ENCODE peak calls at places on chromosomes 2 and 18, in ten cellular contexts. Z, Y, M, O, E, U, W, R, S and L are unnamed samples.

GRCh38 chr2:58649746-58650145 is 408.6 kb upstream of the FANCL start:
- DNase-seq in Z (no peak), Y (no peak), M (no peak), O (no peak), E (no peak), U (no peak), W (no peak), R (no peak), S (no peak), L (no peak)

GRCh38 chr2:62071126-62071598 is 124.8 kb upstream of the B3GNT2 start:
- DNase-seq in Z (peak), Y (no peak), M (no peak), O (no peak), E (no peak), U (no peak), W (no peak), R (no peak), S (no peak), L (no peak)

GRCh38 chr2:84782717-84783442 is 98.0 kb downstream of the TRABD2A start:
- DNase-seq in Z (no peak), Y (no peak), M (no peak), O (no peak), E (no peak), U (no peak), W (no peak), R (no peak), S (no peak), L (no peak)

GRCh38 chr2:96273763-96274162 is 7.7 kb downstream of the CIAO1 start:
- DNase-seq in Z (no peak), Y (no peak), M (no peak), O (no peak), E (no peak), U (no peak), W (no peak), R (no peak), S (no peak), L (no peak)

GRCh38 chr2:41947701-41948396 is 100.0 kb upstream of the PKDCC start:
- DNase-seq in Z (no peak), Y (no peak), M (no peak), O (no peak), E (no peak), U (peak), W (peak), R (no peak), S (no peak), L (no peak)

GRCh38 chr2:197345846-197346370 is 35.3 kb upstream of the ANKRD44 start:
- DNase-seq in Z (no peak), Y (no peak), M (no peak), O (no peak), E (no peak), U (no peak), W (no peak), R (no peak), S (no peak), L (peak)

GRCh38 chr2:26503238-26503880 is 25.4 kb upstream of the OTOF start:
- DNase-seq in Z (peak), Y (peak), M (peak), O (peak), E (peak), U (peak), W (peak), R (peak), S (peak), L (peak)

GRCh38 chr2:38191516-38191915 is 115.6 kb upstream of the CYP1B1 start:
- DNase-seq in Z (no peak), Y (no peak), M (no peak), O (no peak), E (no peak), U (no peak), W (no peak), R (no peak), S (no peak), L (no peak)

GRCh38 chr18:76274470-76275289 is 220.4 kb downstream of the ZNF516 start:
- DNase-seq in Z (no peak), Y (no peak), M (peak), O (no peak), E (no peak), U (no peak), W (no peak), R (peak), S (no peak), L (no peak)

GRCh38 chr2:134008837-134009236 is 245.0 kb upstream of the MGAT5 start:
- DNase-seq in Z (no peak), Y (no peak), M (no peak), O (no peak), E (no peak), U (no peak), W (no peak), R (no peak), S (no peak), L (no peak)

GRCh38 chr2:72576861-72577260 is 249.0 kb downstream of the EXOC6B start:
- DNase-seq in Z (no peak), Y (no peak), M (no peak), O (no peak), E (no peak), U (no peak), W (no peak), R (no peak), S (no peak), L (no peak)

GRCh38 chr2:100142393-100142792 is at the start of gene AFF3:
- DNase-seq in Z (no peak), Y (no peak), M (no peak), O (no peak), E (peak), U (no peak), W (no peak), R (no peak), S (no peak), L (no peak)
- TF ChIP-seq POLR2A in Z (no peak), Y (no peak), M (no peak), O (no peak), E (no peak), U (no peak), W (no peak), R (no peak), S (no peak), L (no peak)

GRCh38 chr2:120703330-120703994 is 32.2 kb upstream of the GLI2 start:
- DNase-seq in Z (peak), Y (no peak), M (no peak), O (no peak), E (no peak), U (no peak), W (no peak), R (peak), S (no peak), L (peak)

GRCh38 chr2:120702751-120703150 is 32.9 kb upstream of the GLI2 start:
- DNase-seq in Z (no peak), Y (no peak), M (no peak), O (no peak), E (no peak), U (no peak), W (no peak), R (no peak), S (no peak), L (no peak)

GRCh38 chr2:120699292-120699691 is 36.4 kb upstream of the GLI2 start:
- DNase-seq in Z (no peak), Y (no peak), M (no peak), O (no peak), E (no peak), U (no peak), W (no peak), R (no peak), S (no peak), L (no peak)

GRCh38 chr2:120702061-120702460 is 33.6 kb upstream of the GLI2 start:
- DNase-seq in Z (no peak), Y (no peak), M (no peak), O (no peak), E (no peak), U (no peak), W (no peak), R (no peak), S (no peak), L (no peak)

GRCh38 chr2:120701096-120701860 is 34.4 kb upstream of the GLI2 start:
- DNase-seq in Z (no peak), Y (no peak), M (no peak), O (no peak), E (no peak), U (no peak), W (no peak), R (no peak), S (no peak), L (no peak)
- TF ChIP-seq POLR2A in Z (no peak), Y (no peak), M (no peak), O (no peak), E (no peak), U (no peak), W (no peak), R (no peak), S (no peak), L (no peak)

DNA sequence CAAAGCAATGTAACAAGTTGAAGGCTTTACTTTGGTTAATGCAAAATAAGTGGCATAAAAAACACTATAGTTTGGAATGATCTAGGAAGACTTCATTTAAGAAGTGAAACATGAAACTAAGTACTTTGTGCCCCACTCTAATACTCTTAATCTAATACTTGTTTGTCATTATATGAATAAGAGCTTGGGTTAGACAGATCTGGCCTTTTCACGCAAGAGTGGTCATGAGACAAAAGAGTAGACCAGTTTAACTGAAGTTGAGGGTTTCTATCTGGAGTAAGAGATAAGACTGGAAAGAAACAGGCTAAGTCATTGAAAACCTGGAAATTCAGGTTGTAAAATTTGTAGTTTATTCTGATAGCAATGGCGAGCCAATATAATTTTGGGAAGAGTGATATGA is 2.8 kb downstream of the SLC30A6 start:
- DNase-seq in Z (no peak), Y (no peak), M (no peak), O (no peak), E (no peak), U (no peak), W (no peak), R (no peak), S (no peak), L (no peak)
- TF ChIP-seq POLR2A in Z (no peak), Y (no peak), M (no peak), O (no peak), E (no peak), U (no peak), W (no peak), R (no peak), S (no peak), L (no peak)

GRCh38 chr2:200788129-200788718 is 23.5 kb upstream of the BZW1 start:
- DNase-seq in Z (peak), Y (no peak), M (no peak), O (no peak), E (no peak), U (no peak), W (no peak), R (no peak), S (no peak), L (no peak)
- TF ChIP-seq POLR2A in Z (peak), Y (no peak), M (no peak), O (no peak), E (no peak), U (no peak), W (no peak), R (no peak), S (no peak), L (no peak)

GRCh38 chr2:86142737-86143257 is 36.8 kb downstream of the PTCD3 start:
- DNase-seq in Z (no peak), Y (no peak), M (no peak), O (no peak), E (no peak), U (no peak), W (no peak), R (no peak), S (no peak), L (no peak)
- TF ChIP-seq POLR2A in Z (no peak), Y (no peak), M (no peak), O (no peak), E (no peak), U (no peak), W (no peak), R (no peak), S (no peak), L (no peak)

DNA sequence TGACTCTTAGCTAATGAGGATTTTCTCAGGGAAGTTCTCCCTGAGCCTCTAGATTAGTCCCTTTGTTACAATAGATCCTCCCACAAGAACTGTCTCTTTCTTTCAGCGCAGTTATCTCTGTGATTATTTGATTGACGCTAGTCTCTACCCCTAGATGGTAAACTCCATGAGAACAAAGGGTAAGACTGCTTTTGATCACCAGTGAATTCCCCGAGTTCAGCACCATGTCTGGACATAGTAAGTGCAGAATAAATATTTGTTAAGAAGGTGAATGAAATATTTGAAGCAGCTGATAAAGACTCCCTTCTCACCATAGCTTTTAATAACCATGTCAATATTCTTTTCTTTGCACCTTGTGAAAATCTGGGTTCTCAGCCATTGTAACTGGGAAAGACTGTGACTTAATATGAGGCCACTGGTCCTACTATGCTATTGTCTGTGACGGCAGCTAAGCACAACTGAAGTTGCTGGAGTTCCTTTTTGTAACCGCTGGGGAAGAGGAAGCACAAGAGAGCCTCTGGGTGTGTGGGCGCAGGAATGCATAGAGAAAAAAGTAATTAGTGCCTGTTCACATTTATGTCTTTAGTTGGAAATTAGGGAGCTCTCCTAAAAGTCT is 214.7 kb downstream of the TGIF1 start:
- DNase-seq in Z (no peak), Y (no peak), M (no peak), O (no peak), E (no peak), U (no peak), W (no peak), R (no peak), S (no peak), L (no peak)
- TF ChIP-seq POLR2A in Z (no peak), Y (no peak), M (no peak), O (no peak), E (no peak), U (no peak), W (no peak), R (peak), S (no peak), L (no peak)

GRCh38 chr2:54555318-54555837 is 99.3 kb downstream of the SPTBN1 start:
- DNase-seq in Z (no peak), Y (no peak), M (no peak), O (no peak), E (no peak), U (no peak), W (no peak), R (no peak), S (no peak), L (no peak)
- TF ChIP-seq POLR2A in Z (no peak), Y (no peak), M (no peak), O (no peak), E (no peak), U (no peak), W (no peak), R (no peak), S (no peak), L (no peak)

GRCh38 chr18:79600141-79600540 is 79.5 kb upstream of the CTDP1 start:
- DNase-seq in Z (no peak), Y (no peak), M (no peak), O (no peak), E (no peak), U (no peak), W (no peak), R (no peak), S (no peak), L (no peak)
- TF ChIP-seq POLR2A in Z (no peak), Y (no peak), M (no peak), O (no peak), E (no peak), U (no peak), W (no peak), R (no peak), S (no peak), L (no peak)